ENCODE peak calls at places on chromosomes 7 and 10, in seven cellular contexts. B, M, L, N, V, O and E are unnamed samples.

GRCh38 chr7:136389933-136390332 is 412.8 kb upstream of the MTPN start:
- DNase-seq in B (no peak), M (no peak), L (no peak), N (no peak), V (no peak), O (no peak), E (no peak)

GRCh38 chr7:118003438-118003837 is 130.2 kb upstream of the CTTNBP2 start:
- DNase-seq in B (no peak), M (no peak), L (no peak), N (no peak), V (no peak), O (no peak), E (no peak)

GRCh38 chr7:151086802-151087246 is 549 bp downstream of the AGAP3 start:
- DNase-seq in B (peak), M (no peak), L (no peak), N (no peak), V (no peak), O (no peak), E (peak)

GRCh38 chr10:46220872-46221538 is 65.8 kb upstream of the ANTXRL start:
- DNase-seq in B (no peak), M (no peak), L (peak), N (no peak), V (no peak), O (no peak), E (no peak)

GRCh38 chr7:81013036-81013435 is 94.2 kb upstream of the SEMA3C start:
- DNase-seq in B (no peak), M (no peak), L (no peak), N (peak), V (no peak), O (no peak), E (peak)

GRCh38 chr10:131841131-131841661 is 59.6 kb upstream of the PPP2R2D start:
- DNase-seq in B (no peak), M (no peak), L (no peak), N (no peak), V (no peak), O (no peak), E (no peak)

GRCh38 chr10:4504550-4504949 is 321.5 kb upstream of the AKR1E2 start:
- DNase-seq in B (no peak), M (no peak), L (no peak), N (no peak), V (no peak), O (no peak), E (no peak)

GRCh38 chr7:157394246-157395191 is 57.7 kb downstream of the DNAJB6 start:
- DNase-seq in B (no peak), M (no peak), L (no peak), N (no peak), V (no peak), O (no peak), E (no peak)

GRCh38 chr10:15315286-15315685 is 55.8 kb downstream of the FAM171A1 start:
- DNase-seq in B (no peak), M (no peak), L (no peak), N (no peak), V (no peak), O (no peak), E (no peak)

GRCh38 chr7:43516581-43517342 is 66.1 kb upstream of the STK17A start:
- DNase-seq in B (no peak), M (no peak), L (no peak), N (no peak), V (no peak), O (no peak), E (no peak)

DNA sequence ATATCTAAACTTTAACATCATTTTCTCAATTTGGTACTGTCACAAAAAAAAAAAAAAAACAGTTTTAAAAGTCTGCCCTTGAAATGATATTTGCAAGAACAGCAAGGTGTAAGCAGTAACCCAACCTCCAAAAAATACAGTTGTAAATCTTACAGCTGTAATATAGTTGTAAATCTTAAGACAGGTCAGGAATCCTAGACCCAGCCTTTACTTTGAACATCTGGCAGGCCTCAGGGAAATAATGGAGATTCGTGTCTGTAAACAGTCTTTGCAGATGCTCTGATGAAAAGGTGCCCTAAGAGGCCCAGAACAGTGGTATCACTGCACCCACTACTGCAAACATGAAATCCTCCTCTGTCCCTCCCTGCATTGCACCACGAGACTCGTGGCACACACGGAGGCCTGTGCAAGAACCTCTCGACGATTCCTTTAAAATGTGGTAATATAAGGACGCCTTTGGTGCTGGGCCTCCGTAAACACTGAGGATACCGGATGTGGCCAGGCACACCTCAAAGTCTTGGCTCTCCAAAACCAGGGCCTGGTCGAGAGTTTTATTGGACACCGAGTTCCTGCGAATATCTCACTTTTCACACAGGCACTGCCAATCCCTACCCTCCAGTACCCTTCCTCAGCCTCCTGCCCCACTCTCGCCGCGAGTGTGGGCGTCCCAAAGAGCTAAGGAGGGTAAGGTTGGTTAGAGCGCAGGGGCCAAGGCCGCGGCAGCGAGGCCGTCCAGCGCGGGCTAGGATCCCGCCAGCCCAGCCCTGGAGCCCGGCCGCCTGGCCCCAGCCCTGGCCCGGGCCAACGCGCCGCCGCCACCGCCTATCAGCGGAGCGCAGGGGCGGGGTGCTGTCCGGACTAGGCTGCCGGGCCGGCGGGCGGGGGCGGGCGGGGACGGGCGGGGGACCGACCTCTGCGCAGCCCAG is 475 bp upstream of the REEP3 start:
- DNase-seq in B (peak), M (peak), L (no peak), N (peak), V (peak), O (peak), E (peak)
- TF ChIP-seq POLR2A in B (no peak), M (no peak), L (no peak), N (peak), V (no peak), O (peak), E (peak)

GRCh38 chr7:51901489-51901840 is 584.9 kb upstream of the COBL start:
- DNase-seq in B (no peak), M (no peak), L (no peak), N (no peak), V (no peak), O (no peak), E (no peak)

GRCh38 chr7:51899611-51900010 is 583.0 kb upstream of the COBL start:
- DNase-seq in B (no peak), M (no peak), L (no peak), N (no peak), V (no peak), O (no peak), E (no peak)
- TF ChIP-seq POLR2A in B (no peak), M (no peak), L (no peak), N (no peak), V (no peak), O (no peak), E (no peak)

DNA sequence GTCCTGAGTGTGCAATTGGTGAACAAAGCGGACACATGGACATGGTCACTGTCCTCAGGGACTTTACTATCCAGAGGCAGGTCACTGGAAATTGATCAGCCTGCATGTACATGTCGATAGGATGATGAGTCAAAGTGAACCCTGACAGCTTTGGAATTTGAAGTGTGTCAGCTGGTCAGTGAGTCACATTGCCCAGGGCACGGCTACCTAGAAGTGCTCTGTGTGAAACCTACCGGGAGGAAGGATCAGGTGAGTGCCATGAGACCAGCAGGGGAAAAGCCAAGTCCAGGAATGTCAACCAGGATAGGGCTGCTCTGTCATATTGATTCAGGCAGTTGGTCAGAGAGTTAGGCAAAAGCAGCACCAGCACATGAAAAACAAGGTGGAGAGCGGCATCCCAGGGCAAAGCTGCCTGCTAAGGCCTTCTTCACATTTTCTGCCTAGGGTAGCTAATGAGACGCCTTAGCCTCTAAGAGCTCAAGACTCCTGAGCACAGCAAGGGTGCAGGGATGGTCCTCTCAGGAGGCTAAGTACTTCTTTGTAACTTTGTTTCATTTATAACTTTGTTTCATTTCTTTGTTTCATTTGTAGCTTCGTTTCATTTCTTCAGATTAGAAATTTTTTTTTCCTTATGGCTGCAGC is 19.4 kb upstream of the PDCD4 start:
- DNase-seq in B (no peak), M (peak), L (no peak), N (peak), V (no peak), O (no peak), E (peak)
- TF ChIP-seq POLR2A in B (no peak), M (no peak), L (no peak), N (no peak), V (no peak), O (no peak), E (no peak)

DNA sequence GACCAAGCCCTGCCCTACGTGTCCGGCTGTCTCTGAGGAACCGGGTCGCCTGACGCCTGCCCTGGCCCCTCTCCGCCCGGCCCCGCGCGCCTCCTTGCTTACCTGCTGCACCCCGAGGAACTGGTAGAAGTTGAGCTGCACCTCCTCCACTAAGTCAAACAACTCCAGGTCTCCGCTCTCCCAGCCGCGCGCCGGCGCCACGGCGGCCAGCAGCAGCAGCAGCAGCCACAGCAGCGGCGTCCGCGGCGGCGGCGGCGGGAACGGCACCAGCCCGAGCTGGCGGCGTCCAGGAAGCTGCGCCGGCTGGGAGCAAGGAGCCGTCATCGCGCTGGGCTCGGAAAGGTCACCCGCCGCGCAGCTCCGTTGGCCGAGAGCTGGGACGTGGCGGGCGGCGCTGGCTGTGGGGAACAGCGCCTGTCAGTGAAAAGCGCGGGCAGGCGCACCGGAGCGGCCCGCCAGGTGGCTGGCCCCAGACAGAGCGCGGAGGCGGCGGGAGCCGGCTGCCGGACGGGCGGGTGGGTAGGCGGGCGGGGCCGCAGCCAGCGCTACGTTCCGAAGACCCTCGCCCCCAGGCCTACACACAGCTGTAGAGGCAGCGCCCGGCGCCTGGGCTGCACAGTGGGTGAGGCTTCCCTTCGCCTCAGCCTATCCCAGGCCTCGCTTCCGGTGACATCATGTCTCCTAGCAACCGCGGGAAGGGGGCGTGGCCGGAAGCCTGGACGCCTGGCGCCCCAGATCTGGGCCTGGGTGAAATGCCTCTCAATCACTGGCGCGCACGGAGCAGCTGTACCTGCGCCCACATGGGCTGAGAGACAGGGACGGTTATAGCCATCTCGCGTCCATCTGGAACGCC is at the start of gene DNAJC1:
- DNase-seq in B (peak), M (peak), L (peak), N (peak), V (peak), O (peak), E (peak)
- TF ChIP-seq POLR2A in B (peak), M (peak), L (peak), N (peak), V (peak), O (peak), E (peak)

DNA sequence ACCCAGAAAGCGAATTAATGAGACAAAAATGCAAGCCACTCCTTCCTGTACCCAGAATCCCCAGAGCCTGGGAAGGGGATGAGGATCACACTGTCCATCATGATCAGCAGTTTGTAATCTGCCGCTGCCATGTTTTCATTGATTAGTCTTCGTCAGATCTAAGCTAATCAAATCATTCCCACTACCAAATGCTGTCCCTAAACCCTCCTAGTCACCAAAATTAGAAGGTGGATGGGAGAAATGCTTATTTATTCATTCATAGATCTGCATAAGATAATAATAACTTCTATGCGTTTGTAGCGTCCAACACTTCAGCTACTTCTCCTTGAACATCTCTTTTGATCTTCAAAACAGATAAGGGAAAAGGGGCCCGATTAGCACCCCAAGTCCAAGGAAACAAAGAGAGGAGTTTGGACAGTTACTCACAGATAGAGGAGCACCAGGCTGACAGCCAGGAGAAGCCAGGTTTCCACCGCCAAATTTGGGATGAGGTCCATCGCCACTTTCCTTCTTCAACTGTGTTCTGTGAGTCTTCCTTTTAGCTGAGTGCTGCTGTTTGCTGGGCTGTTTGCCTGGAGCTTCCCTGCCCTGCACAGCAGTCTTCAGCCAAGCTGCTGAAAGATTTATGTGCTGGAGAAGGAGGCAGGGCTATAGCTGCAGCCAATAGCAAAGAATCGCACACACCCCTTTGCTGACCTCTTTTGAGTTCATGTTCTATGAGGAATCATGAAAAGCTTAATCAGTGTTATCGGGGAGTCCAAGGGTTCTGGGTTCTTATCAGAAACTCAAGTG is at the start of gene CYP3A5:
- DNase-seq in B (peak), M (no peak), L (no peak), N (peak), V (peak), O (no peak), E (peak)
- TF ChIP-seq POLR2A in B (peak), M (no peak), L (no peak), N (no peak), V (no peak), O (no peak), E (peak)

GRCh38 chr7:23055582-23056178 is 41.8 kb upstream of the HYCC1 start:
- DNase-seq in B (peak), M (peak), L (no peak), N (peak), V (peak), O (peak), E (peak)
- TF ChIP-seq POLR2A in B (no peak), M (no peak), L (no peak), N (no peak), V (no peak), O (no peak), E (no peak)

DNA sequence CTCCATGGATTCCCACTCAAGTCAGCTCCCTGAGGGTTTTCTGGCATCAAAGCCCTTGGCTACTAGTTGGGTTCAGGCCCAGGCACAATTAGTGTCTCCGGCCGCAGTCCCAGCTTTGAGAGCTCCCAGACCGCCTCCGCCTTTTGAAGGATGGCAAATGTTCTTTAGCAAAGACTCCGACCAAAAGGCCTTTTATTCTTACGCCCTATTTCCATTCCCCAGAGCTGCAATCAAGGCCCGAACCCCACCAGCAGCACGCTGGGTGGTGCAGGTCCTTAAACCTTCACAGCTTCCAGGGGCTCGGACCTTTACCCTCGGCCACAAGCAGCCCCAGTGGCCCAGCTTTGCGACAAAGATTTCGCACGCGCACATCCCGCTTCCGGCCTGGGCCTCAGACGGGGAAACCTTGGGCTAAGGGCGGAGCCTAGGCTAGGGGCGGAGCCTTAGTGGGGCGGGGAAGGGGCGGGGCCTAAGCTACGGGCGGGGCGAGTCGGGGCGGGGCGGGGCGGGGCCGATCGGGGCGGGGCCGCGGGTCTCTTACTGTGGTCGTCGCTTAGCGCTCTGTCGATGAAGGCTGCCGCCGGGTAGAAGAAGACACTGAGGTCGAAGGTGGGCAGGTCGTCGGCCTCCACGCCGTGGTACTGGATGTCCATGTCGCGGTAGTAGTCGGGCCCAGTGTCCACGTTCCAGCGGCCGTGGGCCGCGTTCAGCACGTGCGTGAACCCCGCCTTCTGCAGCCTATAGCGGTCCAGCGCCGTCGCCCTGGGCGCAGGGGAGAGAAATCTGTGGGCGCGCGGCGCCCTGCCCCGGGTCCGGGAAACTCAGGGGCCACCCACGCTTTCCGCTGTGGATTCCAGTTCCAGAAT is 68.0 kb upstream of the SAMD8 start:
- DNase-seq in B (no peak), M (no peak), L (no peak), N (no peak), V (no peak), O (no peak), E (no peak)
- TF ChIP-seq POLR2A in B (no peak), M (no peak), L (no peak), N (no peak), V (no peak), O (no peak), E (no peak)

GRCh38 chr7:2862831-2863361 is 18.8 kb upstream of the GNA12 start:
- DNase-seq in B (no peak), M (no peak), L (no peak), N (no peak), V (peak), O (peak), E (no peak)

GRCh38 chr7:2864999-2865670 is 21.0 kb upstream of the GNA12 start:
- DNase-seq in B (peak), M (peak), L (no peak), N (peak), V (peak), O (peak), E (peak)

GRCh38 chr7:2861509-2861908 is 17.4 kb upstream of the GNA12 start:
- DNase-seq in B (no peak), M (no peak), L (no peak), N (no peak), V (no peak), O (no peak), E (no peak)

GRCh38 chr7:2864204-2864985 is 20.3 kb upstream of the GNA12 start:
- DNase-seq in B (no peak), M (no peak), L (no peak), N (no peak), V (no peak), O (no peak), E (no peak)

DNA sequence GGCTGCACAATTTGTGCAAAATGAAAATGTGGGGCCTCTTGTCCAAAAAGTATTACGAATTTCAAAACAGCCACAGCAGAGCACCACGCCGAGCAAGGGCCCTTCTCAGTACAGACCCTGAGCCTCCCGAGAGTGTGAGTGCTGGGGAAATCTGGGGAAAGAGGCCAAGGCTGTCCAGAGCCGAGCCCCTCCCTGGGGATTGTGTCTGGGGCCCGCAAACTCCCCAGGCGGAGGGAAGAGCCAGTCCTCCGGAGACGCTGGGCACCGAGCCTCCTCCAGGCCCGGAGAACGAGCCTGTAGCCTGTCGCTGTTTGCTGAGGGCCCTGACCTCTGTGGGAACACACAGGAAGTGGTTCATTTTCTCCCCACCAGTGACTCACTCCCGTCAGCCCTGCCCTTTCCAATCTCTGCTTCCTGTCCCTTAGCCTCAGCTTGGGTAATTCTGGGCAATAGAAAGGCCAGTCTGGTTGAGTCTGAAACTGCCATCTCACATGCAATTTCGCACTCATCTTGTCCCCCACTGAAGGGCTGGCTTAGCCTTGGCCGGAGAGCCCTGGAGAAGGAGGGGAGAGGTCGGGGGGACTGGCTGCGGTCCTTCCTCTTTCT is 19.5 kb upstream of the GNA12 start:
- DNase-seq in B (peak), M (peak), L (peak), N (peak), V (peak), O (peak), E (peak)
- TF ChIP-seq POLR2A in B (peak), M (peak), L (peak), N (peak), V (peak), O (peak), E (peak)

DNA sequence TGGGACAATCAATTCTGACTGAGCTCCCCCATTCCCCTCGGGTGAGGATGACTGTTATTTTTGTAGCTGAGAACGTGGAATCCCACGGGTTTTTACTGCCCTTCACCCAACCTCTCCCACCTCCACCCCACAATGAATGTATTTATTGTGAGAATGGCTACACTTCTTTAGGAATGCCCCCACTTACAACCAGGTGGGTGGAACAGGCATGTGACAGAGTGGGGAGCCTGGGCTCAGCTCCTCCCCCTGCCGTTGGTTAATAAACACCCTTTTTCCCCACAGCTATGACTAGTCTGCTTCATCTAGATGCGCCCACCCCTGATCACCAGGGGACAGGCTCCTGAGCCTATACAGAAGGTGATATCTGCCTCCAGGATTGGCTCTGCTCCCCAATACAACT is 2.0 kb downstream of the MRPL43 start:
- DNase-seq in B (no peak), M (no peak), L (no peak), N (no peak), V (no peak), O (no peak), E (no peak)
- TF ChIP-seq POLR2A in B (no peak), M (no peak), L (no peak), N (no peak), V (no peak), O (no peak), E (no peak)